ENCODE peak calls at places on chromosomes 7 and 10, in five cellular contexts. One of them, this sample, is unnamed.

GRCh38 chr10:5461201-5461585 is 38.2 kb downstream of the CALML5 start:
- DNase-seq in cardiac muscle cell: no peak
- DNase-seq in left lung: no peak
- DNase-seq in AG09309: no peak
- DNase-seq in NB4: peak
- DNase-seq in this sample: no peak

GRCh38 chr7:32048970-32049369 is 21.2 kb downstream of the PDE1C start:
- DNase-seq in cardiac muscle cell: no peak
- DNase-seq in left lung: no peak
- DNase-seq in AG09309: no peak
- DNase-seq in NB4: no peak
- DNase-seq in this sample: no peak

GRCh38 chr7:77352688-77353406 is 63.3 kb downstream of the GSAP start:
- DNase-seq in cardiac muscle cell: no peak
- DNase-seq in left lung: no peak
- DNase-seq in AG09309: no peak
- DNase-seq in NB4: peak
- DNase-seq in this sample: no peak

GRCh38 chr7:28008171-28008570 is 172.4 kb downstream of the JAZF1 start:
- DNase-seq in cardiac muscle cell: no peak
- DNase-seq in left lung: no peak
- DNase-seq in AG09309: no peak
- DNase-seq in NB4: no peak
- DNase-seq in this sample: no peak

GRCh38 chr7:3002631-3003030 is 41.0 kb downstream of the CARD11 start:
- DNase-seq in cardiac muscle cell: no peak
- DNase-seq in left lung: no peak
- DNase-seq in AG09309: no peak
- DNase-seq in NB4: no peak
- DNase-seq in this sample: no peak

GRCh38 chr7:30510124-30511074 is 5.8 kb upstream of the GGCT start:
- DNase-seq in cardiac muscle cell: peak
- DNase-seq in left lung: no peak
- DNase-seq in AG09309: no peak
- DNase-seq in NB4: peak
- DNase-seq in this sample: no peak

GRCh38 chr7:16315280-16315679 is 106.1 kb downstream of the CRPPA start:
- DNase-seq in cardiac muscle cell: no peak
- DNase-seq in left lung: no peak
- DNase-seq in AG09309: no peak
- DNase-seq in NB4: no peak
- DNase-seq in this sample: no peak

GRCh38 chr7:101216001-101216859 is 1.2 kb downstream of the PLOD3 start:
- DNase-seq in cardiac muscle cell: peak
- DNase-seq in left lung: peak
- DNase-seq in AG09309: no peak
- DNase-seq in NB4: peak
- DNase-seq in this sample: no peak

GRCh38 chr7:55078465-55079372 is 59.9 kb downstream of the EGFR start:
- DNase-seq in cardiac muscle cell: no peak
- DNase-seq in left lung: peak
- DNase-seq in AG09309: no peak
- DNase-seq in NB4: no peak
- DNase-seq in this sample: no peak

GRCh38 chr7:22167482-22167881 is 189.5 kb downstream of the RAPGEF5 start:
- DNase-seq in cardiac muscle cell: no peak
- DNase-seq in left lung: no peak
- DNase-seq in AG09309: no peak
- DNase-seq in NB4: no peak
- DNase-seq in this sample: no peak

GRCh38 chr10:3132036-3133025 is 40.3 kb downstream of the PITRM1 start:
- DNase-seq in cardiac muscle cell: no peak
- DNase-seq in left lung: no peak
- DNase-seq in AG09309: no peak
- DNase-seq in NB4: no peak
- DNase-seq in this sample: no peak

GRCh38 chr10:3128379-3129130 is 44.0 kb downstream of the PITRM1 start:
- DNase-seq in cardiac muscle cell: no peak
- DNase-seq in left lung: no peak
- DNase-seq in AG09309: no peak
- DNase-seq in NB4: no peak
- DNase-seq in this sample: no peak

GRCh38 chr10:3129581-3130340 is 42.8 kb downstream of the PITRM1 start:
- DNase-seq in cardiac muscle cell: no peak
- DNase-seq in left lung: no peak
- DNase-seq in AG09309: no peak
- DNase-seq in NB4: no peak
- DNase-seq in this sample: no peak

GRCh38 chr10:3133948-3134347 is 38.6 kb downstream of the PITRM1 start:
- DNase-seq in cardiac muscle cell: no peak
- DNase-seq in left lung: no peak
- DNase-seq in AG09309: no peak
- DNase-seq in NB4: no peak
- DNase-seq in this sample: no peak

DNA sequence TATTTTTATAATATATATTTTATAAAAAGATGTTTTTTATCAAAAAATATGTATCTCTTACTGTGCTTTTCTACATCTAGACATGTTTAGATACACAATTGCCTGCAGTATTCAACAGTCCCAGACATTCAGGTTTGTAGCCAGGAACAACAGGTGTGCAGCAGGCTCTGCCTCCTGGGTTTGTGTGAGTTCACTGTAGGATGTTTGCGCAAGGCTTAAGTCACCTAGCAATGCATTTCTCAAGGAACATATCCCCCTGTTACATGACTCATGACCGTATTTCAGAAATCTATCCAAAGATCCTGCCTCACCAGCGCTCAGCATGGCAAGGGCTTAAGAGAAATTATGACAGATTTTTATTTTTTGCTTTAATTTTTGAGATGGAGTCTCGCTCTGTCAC is 41.5 kb downstream of the PITRM1 start:
- DNase-seq in cardiac muscle cell: peak
- DNase-seq in left lung: no peak
- DNase-seq in AG09309: no peak
- DNase-seq in NB4: no peak
- DNase-seq in this sample: no peak
- TF ChIP-seq CTCF in cardiac muscle cell: no peak
- TF ChIP-seq CTCF in left lung: no peak
- TF ChIP-seq CTCF in AG09309: no peak
- TF ChIP-seq CTCF in NB4: no peak
- TF ChIP-seq CTCF in this sample: no peak

GRCh38 chr7:131578602-131579001 is 22.2 kb upstream of the PODXL start:
- DNase-seq in cardiac muscle cell: no peak
- DNase-seq in left lung: no peak
- DNase-seq in AG09309: no peak
- DNase-seq in NB4: no peak
- DNase-seq in this sample: no peak

GRCh38 chr7:131568953-131569352 is 12.5 kb upstream of the PODXL start:
- DNase-seq in cardiac muscle cell: no peak
- DNase-seq in left lung: no peak
- DNase-seq in AG09309: no peak
- DNase-seq in NB4: no peak
- DNase-seq in this sample: no peak

GRCh38 chr7:131570401-131570800 is 14.0 kb upstream of the PODXL start:
- DNase-seq in cardiac muscle cell: no peak
- DNase-seq in left lung: no peak
- DNase-seq in AG09309: no peak
- DNase-seq in NB4: no peak
- DNase-seq in this sample: no peak

DNA sequence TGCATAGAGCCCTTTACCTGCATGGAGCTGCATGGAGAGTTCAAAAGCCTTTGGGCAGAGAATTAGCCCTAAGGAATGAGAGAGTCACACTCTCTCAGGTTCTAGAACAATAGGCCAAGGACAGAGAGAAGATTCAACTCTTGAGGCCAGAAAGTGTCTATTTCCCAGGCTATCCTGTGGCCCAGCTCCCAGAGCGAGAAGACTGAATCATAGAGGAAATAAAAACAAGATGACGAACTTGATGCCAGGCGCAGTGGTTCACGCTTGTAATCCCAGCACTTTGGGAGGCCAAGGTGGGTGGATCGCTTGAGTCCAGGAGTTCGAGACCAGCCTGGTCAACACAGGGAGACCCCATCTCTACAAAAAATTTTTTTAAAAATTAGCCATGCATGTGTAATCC is 18.3 kb upstream of the PODXL start:
- DNase-seq in cardiac muscle cell: no peak
- DNase-seq in left lung: no peak
- DNase-seq in AG09309: peak
- DNase-seq in NB4: no peak
- DNase-seq in this sample: no peak
- TF ChIP-seq CTCF in cardiac muscle cell: no peak
- TF ChIP-seq CTCF in left lung: no peak
- TF ChIP-seq CTCF in AG09309: no peak
- TF ChIP-seq CTCF in NB4: no peak
- TF ChIP-seq CTCF in this sample: no peak

DNA sequence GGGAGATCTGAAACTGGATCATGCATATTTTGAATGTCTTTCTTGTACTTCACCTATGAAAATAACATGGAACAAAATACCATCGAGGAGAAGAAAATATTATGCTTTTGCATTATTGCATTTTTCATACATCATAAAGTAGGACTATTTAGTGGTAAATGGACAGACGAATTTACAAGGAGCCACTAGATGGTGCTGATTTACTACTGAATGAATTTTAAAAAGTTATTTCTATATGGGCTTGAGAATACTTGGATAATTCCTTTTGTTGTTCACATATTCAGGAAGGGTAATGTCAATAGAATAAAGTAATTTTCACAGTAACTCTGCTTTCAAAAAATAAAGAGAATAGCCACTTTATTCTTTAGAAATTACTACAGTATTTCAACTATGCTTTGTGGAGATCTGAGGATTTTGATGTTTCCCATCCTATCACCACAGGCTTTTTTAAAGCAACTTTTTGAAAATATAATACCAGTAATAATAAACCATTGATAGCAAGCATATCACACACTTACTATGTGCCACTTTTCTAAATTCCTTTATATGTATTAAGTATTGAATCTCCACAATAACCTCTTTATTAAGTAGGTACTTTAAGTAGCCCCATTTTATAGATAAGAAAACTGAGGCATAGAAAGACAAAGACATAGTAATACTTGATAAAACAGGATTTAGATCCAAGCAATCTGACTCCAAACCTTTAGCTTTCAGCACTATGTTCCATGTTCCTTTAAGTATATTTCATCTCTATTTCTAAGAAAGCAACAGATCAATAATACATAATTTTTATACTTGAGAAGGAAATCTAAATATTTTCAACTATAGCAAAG is 38.6 kb downstream of the NEBL start:
- DNase-seq in cardiac muscle cell: peak
- DNase-seq in left lung: no peak
- DNase-seq in AG09309: no peak
- DNase-seq in NB4: peak
- DNase-seq in this sample: no peak
- TF ChIP-seq CTCF in cardiac muscle cell: peak
- TF ChIP-seq CTCF in left lung: peak
- TF ChIP-seq CTCF in AG09309: no peak
- TF ChIP-seq CTCF in NB4: no peak
- TF ChIP-seq CTCF in this sample: peak

GRCh38 chr7:34497153-34497777 is 160.8 kb upstream of the NPSR1 start:
- DNase-seq in cardiac muscle cell: no peak
- DNase-seq in left lung: no peak
- DNase-seq in AG09309: no peak
- DNase-seq in NB4: peak
- DNase-seq in this sample: peak
- TF ChIP-seq CTCF in cardiac muscle cell: peak
- TF ChIP-seq CTCF in left lung: no peak
- TF ChIP-seq CTCF in AG09309: no peak
- TF ChIP-seq CTCF in NB4: peak
- TF ChIP-seq CTCF in this sample: peak

This sample was measured in neural crest cell.